ENCODE peak calls at places on chromosomes 7 and 10, in four cellular contexts. One of them, this sample, is unnamed.
A peak's percentile ranks its signal among the peaks of the same experiment; 100 is the strongest.

GRCh38 chr7:74289660-74290589 is 718 bp downstream of the CLIP2 start:
- DNase-seq in fibroblast of lung: no peak
- DNase-seq in pancreas: peak; percentile 49
- DNase-seq in retinal pigment epithelial cell: no peak
- DNase-seq in this sample: no peak

GRCh38 chr10:101843032-101843991 is at the start of gene KCNIP2:
- DNase-seq in fibroblast of lung: no peak
- DNase-seq in pancreas: no peak
- DNase-seq in retinal pigment epithelial cell: no peak
- DNase-seq in this sample: no peak

GRCh38 chr10:58064714-58065528 is 202.8 kb downstream of the IPMK start:
- DNase-seq in fibroblast of lung: peak; percentile 61
- DNase-seq in pancreas: peak; percentile 47
- DNase-seq in retinal pigment epithelial cell: no peak
- DNase-seq in this sample: peak; percentile 69

GRCh38 chr7:128201067-128201689 is 39.9 kb upstream of the LEP start:
- DNase-seq in fibroblast of lung: no peak
- DNase-seq in pancreas: peak; percentile 26
- DNase-seq in retinal pigment epithelial cell: no peak
- DNase-seq in this sample: no peak

GRCh38 chr10:60282771-60283353 is 106.8 kb downstream of the ANK3 start:
- DNase-seq in fibroblast of lung: peak; percentile 25
- DNase-seq in pancreas: peak; percentile 26
- DNase-seq in retinal pigment epithelial cell: no peak
- DNase-seq in this sample: peak; percentile 82

GRCh38 chr7:137469191-137469811 is 125.8 kb upstream of the PTN start:
- DNase-seq in fibroblast of lung: no peak
- DNase-seq in pancreas: no peak
- DNase-seq in retinal pigment epithelial cell: no peak
- DNase-seq in this sample: no peak

GRCh38 chr10:86343761-86344160 is 22.8 kb downstream of the GRID1 start:
- DNase-seq in fibroblast of lung: no peak
- DNase-seq in pancreas: no peak
- DNase-seq in retinal pigment epithelial cell: no peak
- DNase-seq in this sample: no peak

GRCh38 chr7:149864023-149864422 is 9.7 kb upstream of the ATP6V0E2 start:
- DNase-seq in fibroblast of lung: no peak
- DNase-seq in pancreas: no peak
- DNase-seq in retinal pigment epithelial cell: no peak
- DNase-seq in this sample: no peak

GRCh38 chr7:69374036-69374420 is 224.2 kb upstream of the AUTS2 start:
- DNase-seq in fibroblast of lung: peak; percentile 2
- DNase-seq in pancreas: no peak
- DNase-seq in retinal pigment epithelial cell: no peak
- DNase-seq in this sample: no peak

GRCh38 chr7:99080679-99081078 is 63.2 kb downstream of the SMURF1 start:
- DNase-seq in fibroblast of lung: no peak
- DNase-seq in pancreas: no peak
- DNase-seq in retinal pigment epithelial cell: no peak
- DNase-seq in this sample: no peak

GRCh38 chr7:106165328-106165727 is 53.2 kb upstream of the SYPL1 start:
- DNase-seq in fibroblast of lung: peak; percentile 54
- DNase-seq in pancreas: no peak
- DNase-seq in retinal pigment epithelial cell: no peak
- DNase-seq in this sample: peak; percentile 45

GRCh38 chr7:6057316-6058128 is 26.3 kb downstream of the ANKRD61 start:
- DNase-seq in fibroblast of lung: no peak
- DNase-seq in pancreas: no peak
- DNase-seq in retinal pigment epithelial cell: no peak
- DNase-seq in this sample: no peak

GRCh38 chr7:2011266-2012043 is 221.3 kb downstream of the MAD1L1 start:
- DNase-seq in fibroblast of lung: no peak
- DNase-seq in pancreas: no peak
- DNase-seq in retinal pigment epithelial cell: no peak
- DNase-seq in this sample: no peak

GRCh38 chr7:2013381-2014311 is 219.1 kb downstream of the MAD1L1 start:
- DNase-seq in fibroblast of lung: no peak
- DNase-seq in pancreas: no peak
- DNase-seq in retinal pigment epithelial cell: no peak
- DNase-seq in this sample: no peak

GRCh38 chr7:2010551-2011265 is 222.0 kb downstream of the MAD1L1 start:
- DNase-seq in fibroblast of lung: no peak
- DNase-seq in pancreas: no peak
- DNase-seq in retinal pigment epithelial cell: no peak
- DNase-seq in this sample: no peak

GRCh38 chr7:2012981-2013380 is 219.8 kb downstream of the MAD1L1 start:
- DNase-seq in fibroblast of lung: peak; percentile 59
- DNase-seq in pancreas: no peak
- DNase-seq in retinal pigment epithelial cell: no peak
- DNase-seq in this sample: peak; percentile 46

GRCh38 chr7:2012044-2012900 is 220.5 kb downstream of the MAD1L1 start:
- DNase-seq in fibroblast of lung: no peak
- DNase-seq in pancreas: no peak
- DNase-seq in retinal pigment epithelial cell: no peak
- DNase-seq in this sample: no peak
- H3K4me3 ChIP-seq in fibroblast of lung: no peak overlapping the region
- H3K4me3 ChIP-seq in pancreas: no peak overlapping the region
- H3K4me3 ChIP-seq in retinal pigment epithelial cell: no peak overlapping the region
- H3K4me3 ChIP-seq in this sample: no peak overlapping the region

GRCh38 chr10:62527019-62527827 is 153.1 kb downstream of the ZNF365 start:
- DNase-seq in fibroblast of lung: no peak
- DNase-seq in pancreas: no peak
- DNase-seq in retinal pigment epithelial cell: no peak
- DNase-seq in this sample: no peak
- TF ChIP-seq CTCF in fibroblast of lung: no peak
- TF ChIP-seq CTCF in pancreas: no peak
- TF ChIP-seq CTCF in retinal pigment epithelial cell: no peak
- TF ChIP-seq CTCF in this sample: no peak

GRCh38 chr7:104973909-104974415 is 40.0 kb upstream of the KMT2E start:
- DNase-seq in fibroblast of lung: peak; percentile 89
- DNase-seq in pancreas: no peak
- DNase-seq in retinal pigment epithelial cell: no peak
- DNase-seq in this sample: peak; percentile 93
- H3K4me3 ChIP-seq in fibroblast of lung: no peak overlapping the region
- H3K4me3 ChIP-seq in pancreas: no peak overlapping the region
- H3K4me3 ChIP-seq in retinal pigment epithelial cell: no peak overlapping the region
- H3K4me3 ChIP-seq in this sample: no peak overlapping the region

GRCh38 chr10:24531439-24531838 is 192.2 kb downstream of the ARHGAP21 start:
- DNase-seq in fibroblast of lung: no peak
- DNase-seq in pancreas: no peak
- DNase-seq in retinal pigment epithelial cell: no peak
- DNase-seq in this sample: no peak
- TF ChIP-seq CTCF in fibroblast of lung: no peak
- TF ChIP-seq CTCF in pancreas: no peak
- TF ChIP-seq CTCF in retinal pigment epithelial cell: no peak
- TF ChIP-seq CTCF in this sample: no peak

DNA sequence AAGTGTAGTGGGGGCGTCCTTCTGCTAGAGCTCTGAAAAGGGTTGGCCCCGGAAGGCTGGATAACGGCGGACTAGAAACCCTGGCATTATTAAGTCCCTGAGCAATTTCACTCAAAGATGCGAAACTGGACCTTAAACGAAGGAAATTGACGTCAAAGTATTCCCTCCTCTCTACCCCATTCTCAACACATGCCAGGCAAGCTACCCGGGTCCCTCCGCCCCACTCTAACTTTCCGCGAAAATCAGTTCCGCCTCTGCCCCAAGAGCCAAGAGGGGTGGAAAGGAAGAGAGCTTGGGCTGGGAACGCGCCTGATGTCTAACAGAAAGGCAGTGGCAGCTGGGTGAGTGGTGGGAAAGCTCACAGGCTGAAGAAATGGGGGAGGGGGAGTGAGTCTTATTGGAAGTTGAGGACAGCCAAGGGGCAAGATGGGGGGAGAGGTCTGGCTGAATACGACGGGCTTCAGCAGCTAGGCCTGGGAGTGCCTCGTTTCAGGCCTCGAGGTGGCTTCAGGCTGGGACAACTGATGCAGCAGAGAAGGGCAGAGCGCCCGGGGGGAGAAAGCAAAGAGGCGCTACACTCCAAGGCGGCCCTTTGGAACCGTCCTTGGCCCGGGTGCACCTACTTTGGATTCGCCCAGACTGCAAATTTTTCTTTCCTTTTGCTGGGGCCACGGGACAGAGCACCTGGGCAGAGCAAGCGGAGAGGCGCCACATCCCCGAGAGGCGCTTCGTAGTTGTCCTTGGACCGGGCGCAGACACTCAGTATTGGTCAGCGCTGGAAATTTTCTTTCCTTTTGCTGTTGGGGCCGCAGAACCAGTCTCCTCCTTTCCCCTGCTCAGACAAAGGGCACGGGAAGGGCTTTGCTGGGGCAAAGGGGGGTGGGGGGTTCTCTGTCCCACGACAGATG is 2.0 kb upstream of the FEZF1 start:
- DNase-seq in fibroblast of lung: no peak
- DNase-seq in pancreas: no peak
- DNase-seq in retinal pigment epithelial cell: no peak
- DNase-seq in this sample: no peak
- H3K4me3 ChIP-seq in fibroblast of lung: no peak overlapping the region
- H3K4me3 ChIP-seq in pancreas: no peak overlapping the region
- H3K4me3 ChIP-seq in retinal pigment epithelial cell: no peak overlapping the region
- H3K4me3 ChIP-seq in this sample: no peak overlapping the region

DNA sequence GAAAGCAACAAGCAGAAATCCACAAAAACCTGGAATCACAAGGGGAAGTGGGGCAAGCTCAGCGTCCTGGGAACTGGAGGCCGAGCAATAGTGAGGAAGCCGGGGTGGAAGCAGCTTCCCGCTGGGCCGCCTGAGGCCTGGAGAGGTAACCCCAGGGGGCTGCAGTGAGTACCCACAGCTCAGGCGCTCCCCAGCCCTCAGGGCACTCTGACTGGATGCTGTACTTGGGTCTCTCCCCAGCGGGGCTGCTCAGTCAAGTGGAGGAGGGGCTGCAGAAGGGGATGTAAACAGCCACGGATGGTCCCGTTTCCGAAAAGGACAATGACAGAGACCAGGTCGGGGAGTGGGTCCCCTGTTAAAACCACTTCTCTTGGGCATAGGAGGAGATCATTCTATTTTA is 50.3 kb downstream of the SLIT1 start:
- DNase-seq in fibroblast of lung: no peak
- DNase-seq in pancreas: no peak
- DNase-seq in retinal pigment epithelial cell: no peak
- DNase-seq in this sample: no peak
- TF ChIP-seq CTCF in fibroblast of lung: no peak
- TF ChIP-seq CTCF in pancreas: no peak
- TF ChIP-seq CTCF in retinal pigment epithelial cell: no peak
- TF ChIP-seq CTCF in this sample: no peak

GRCh38 chr7:142300689-142301088 is 42.8 kb upstream of the PRSS58 start:
- DNase-seq in fibroblast of lung: no peak
- DNase-seq in pancreas: no peak
- DNase-seq in retinal pigment epithelial cell: no peak
- DNase-seq in this sample: no peak
- H3K4me3 ChIP-seq in fibroblast of lung: no peak overlapping the region
- H3K4me3 ChIP-seq in pancreas: no peak overlapping the region
- H3K4me3 ChIP-seq in retinal pigment epithelial cell: no peak overlapping the region
- H3K4me3 ChIP-seq in this sample: no peak overlapping the region

DNA sequence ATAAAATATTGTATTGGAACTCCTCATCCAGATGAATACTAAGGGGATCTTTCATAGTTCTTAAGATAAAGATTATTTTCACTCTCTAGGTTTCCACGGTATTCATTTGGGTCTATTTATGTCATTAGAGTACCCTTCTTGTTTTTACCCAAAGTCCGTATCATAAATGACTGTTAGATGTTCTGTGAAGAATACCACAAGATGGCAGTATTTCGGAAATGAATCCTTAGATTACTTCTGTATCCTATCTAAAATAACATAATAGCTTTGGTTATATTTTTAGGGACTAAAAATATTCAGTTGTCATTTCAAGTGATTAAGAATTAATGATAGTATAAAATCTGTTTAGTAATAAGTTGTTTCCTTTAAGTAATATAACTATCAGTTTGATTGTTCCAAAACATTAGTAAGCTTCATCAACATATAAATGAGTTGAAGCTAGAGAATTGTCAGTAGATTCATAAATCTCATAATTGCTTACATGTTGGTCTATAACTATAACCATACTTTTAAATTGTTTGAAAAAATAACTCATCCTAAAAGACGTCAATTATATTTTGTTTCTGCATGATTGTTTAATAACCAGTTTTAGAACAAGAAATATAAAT is 337.5 kb upstream of the KCND2 start:
- DNase-seq in fibroblast of lung: peak; percentile 79
- DNase-seq in pancreas: no peak
- DNase-seq in retinal pigment epithelial cell: peak; percentile 7
- DNase-seq in this sample: peak; percentile 65
- TF ChIP-seq CTCF in fibroblast of lung: peak; percentile 35
- TF ChIP-seq CTCF in pancreas: no peak
- TF ChIP-seq CTCF in retinal pigment epithelial cell: peak; percentile 48
- TF ChIP-seq CTCF in this sample: peak; percentile 45

DNA sequence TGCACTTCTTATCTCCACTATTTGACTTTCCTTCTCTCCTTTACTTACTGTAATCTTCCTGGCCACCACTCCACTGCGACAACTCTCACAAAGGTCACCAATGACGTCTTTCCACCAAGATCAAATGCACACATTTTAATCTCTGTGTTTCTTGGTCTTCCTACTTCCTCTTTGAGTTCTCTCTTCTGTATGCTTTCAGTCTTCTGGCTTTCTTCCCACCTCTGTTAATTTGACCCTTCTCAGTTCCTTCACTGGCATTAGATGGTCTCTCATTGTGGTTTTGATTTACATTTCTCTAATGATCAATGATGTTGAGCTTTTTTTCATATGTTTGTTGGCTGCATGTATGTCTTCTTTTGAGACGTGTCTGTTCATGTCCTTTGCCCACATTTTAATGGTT is 31.9 kb downstream of the FAM107B start:
- DNase-seq in fibroblast of lung: no peak
- DNase-seq in pancreas: no peak
- DNase-seq in retinal pigment epithelial cell: no peak
- DNase-seq in this sample: no peak
- H3K4me3 ChIP-seq in fibroblast of lung: no peak overlapping the region
- H3K4me3 ChIP-seq in pancreas: no peak overlapping the region
- H3K4me3 ChIP-seq in retinal pigment epithelial cell: no peak overlapping the region
- H3K4me3 ChIP-seq in this sample: no peak overlapping the region

This sample was measured in astrocyte of the spinal cord.